ENCODE peak calls at places on chromosomes 7 and 10, in nine cellular contexts. P is GM12891; R is lung microvascular endothelial cell; D is EL; F is putamen; H is activated CD8-positive, alpha-beta memory T cell treated with anti-CD3 and anti-CD28 coated beads for 1 hour; M is GM19239; Y is MCF 10A; K is bronchial epithelial cell. O is an unnamed sample.

GRCh38 chr7:155352753-155353115 is 55.1 kb downstream of the INSIG1 start:
- DNase-seq in P (no peak), R (no peak), K (no peak), H (no peak), M (no peak), Y (no peak), F (no peak), D (no peak), O (no peak)

GRCh38 chr10:15189133-15189881 is 20.8 kb upstream of the NMT2 start:
- DNase-seq in M (no peak), R (no peak), P (no peak), H (no peak), Y (no peak), F (no peak), D (no peak), K (no peak), O (no peak)

GRCh38 chr7:630111-630511 is 96.4 kb upstream of the DNAAF5 start:
- DNase-seq in Y (no peak), P (no peak), R (no peak), M (no peak), K (no peak), H (no peak), F (no peak), D (no peak), O (no peak)

GRCh38 chr10:49733866-49734265 is 28.3 kb downstream of the OGDHL start:
- DNase-seq in D (no peak), R (no peak), K (no peak), F (no peak), Y (no peak), H (no peak), P (no peak), M (no peak), O (no peak)

GRCh38 chr10:132418520-132419416 is 21.8 kb downstream of the PWWP2B start:
- DNase-seq in H (no peak), K (peak), D (no peak), P (no peak), R (no peak), M (no peak), F (no peak), Y (peak), O (no peak)

GRCh38 chr7:105619590-105619989 is 38.3 kb upstream of the EFCAB10 start:
- DNase-seq in H (no peak), R (no peak), F (no peak), D (no peak), P (no peak), K (no peak), Y (no peak), M (no peak), O (no peak)

GRCh38 chr7:132500727-132501410 is 75.4 kb downstream of the PLXNA4 start:
- DNase-seq in R (peak), D (peak), Y (peak), P (no peak), M (no peak), F (no peak), H (no peak), K (no peak), O (no peak)

GRCh38 chr7:90383422-90383821 is 19.8 kb upstream of the CLDN12 start:
- DNase-seq in D (peak), F (no peak), K (peak), Y (peak), P (no peak), H (no peak), M (no peak), R (no peak), O (no peak)

GRCh38 chr7:37541810-37542443 is 93.3 kb upstream of the ELMO1 start:
- DNase-seq in R (no peak), H (no peak), M (peak), P (peak), K (no peak), Y (no peak), D (no peak), F (no peak), O (no peak)

GRCh38 chr10:43287056-43288007 is 20.5 kb upstream of the RASGEF1A start:
- DNase-seq in F (no peak), H (no peak), K (peak), D (no peak), M (no peak), P (no peak), R (no peak), Y (peak), O (no peak)

GRCh38 chr7:192701-193536 is 548 bp downstream of the FAM20C start:
- DNase-seq in K (no peak), P (no peak), H (no peak), F (no peak), D (peak), R (peak), Y (peak), M (no peak), O (no peak)

GRCh38 chr10:11869211-11869610 is 46.1 kb downstream of the PROSER2 start:
- DNase-seq in R (no peak), H (no peak), F (no peak), M (no peak), P (no peak), K (no peak), Y (no peak), D (no peak), O (no peak)

GRCh38 chr10:11355625-11356024 is 255.8 kb downstream of the USP6NL start:
- DNase-seq in R (no peak), D (no peak), H (no peak), P (no peak), F (no peak), Y (no peak), M (no peak), K (no peak), O (no peak)

GRCh38 chr10:32266979-32267378 is 80.0 kb downstream of the EPC1 start:
- DNase-seq in F (no peak), D (no peak), M (no peak), P (no peak), Y (no peak), R (no peak), K (no peak), H (no peak), O (no peak)